ENCODE peak calls at places on chromosome 11, in four cellular contexts. X, N, P and L are unnamed samples.

GRCh38 chr11:105000797-105001196 is 22.2 kb downstream of the CASP5 start:
- DNase-seq in X (no peak), N (no peak), P (peak), L (no peak)

GRCh38 chr11:113664069-113664980 is 41.8 kb downstream of the TMPRSS5 start:
- DNase-seq in X (no peak), N (no peak), P (no peak), L (peak)

GRCh38 chr11:115214644-115215305 is 289.4 kb downstream of the CADM1 start:
- DNase-seq in X (no peak), N (no peak), P (no peak), L (no peak)

GRCh38 chr11:77167111-77167626 is 39.1 kb downstream of the MYO7A start:
- DNase-seq in X (no peak), N (no peak), P (no peak), L (no peak)

GRCh38 chr11:13717331-13717730 is 48.9 kb downstream of the FAR1 start:
- DNase-seq in X (no peak), N (no peak), P (peak), L (peak)

GRCh38 chr11:2309251-2310072 is 7.6 kb downstream of the TSPAN32 start:
- DNase-seq in X (no peak), N (no peak), P (no peak), L (no peak)

GRCh38 chr11:122816701-122817100 is 21.6 kb upstream of the CRTAM start:
- DNase-seq in X (no peak), N (no peak), P (peak), L (no peak)

GRCh38 chr11:60831143-60831500 is 10.8 kb upstream of the CCDC86 start:
- DNase-seq in X (peak), N (peak), P (peak), L (peak)

GRCh38 chr11:5289696-5290095 is 12.1 kb downstream of the OR51B4 start:
- DNase-seq in X (no peak), N (no peak), P (no peak), L (no peak)

GRCh38 chr11:33488971-33489370 is 211.7 kb downstream of the C11orf91 start:
- DNase-seq in X (no peak), N (no peak), P (no peak), L (no peak)

GRCh38 chr11:77400775-77401469 is 73.0 kb downstream of the PAK1 start:
- DNase-seq in X (no peak), N (no peak), P (no peak), L (no peak)

GRCh38 chr11:75474878-75475766 is 42.1 kb upstream of the KLHL35 start:
- DNase-seq in X (peak), N (no peak), P (no peak), L (peak)

GRCh38 chr11:75477614-75477935 is 44.6 kb upstream of the KLHL35 start:
- DNase-seq in X (no peak), N (no peak), P (no peak), L (no peak)

GRCh38 chr11:75478690-75479597 is 45.9 kb upstream of the KLHL35 start:
- DNase-seq in X (no peak), N (no peak), P (peak), L (no peak)

GRCh38 chr11:75475767-75476650 is 43.0 kb upstream of the KLHL35 start:
- DNase-seq in X (no peak), N (no peak), P (no peak), L (peak)

DNA sequence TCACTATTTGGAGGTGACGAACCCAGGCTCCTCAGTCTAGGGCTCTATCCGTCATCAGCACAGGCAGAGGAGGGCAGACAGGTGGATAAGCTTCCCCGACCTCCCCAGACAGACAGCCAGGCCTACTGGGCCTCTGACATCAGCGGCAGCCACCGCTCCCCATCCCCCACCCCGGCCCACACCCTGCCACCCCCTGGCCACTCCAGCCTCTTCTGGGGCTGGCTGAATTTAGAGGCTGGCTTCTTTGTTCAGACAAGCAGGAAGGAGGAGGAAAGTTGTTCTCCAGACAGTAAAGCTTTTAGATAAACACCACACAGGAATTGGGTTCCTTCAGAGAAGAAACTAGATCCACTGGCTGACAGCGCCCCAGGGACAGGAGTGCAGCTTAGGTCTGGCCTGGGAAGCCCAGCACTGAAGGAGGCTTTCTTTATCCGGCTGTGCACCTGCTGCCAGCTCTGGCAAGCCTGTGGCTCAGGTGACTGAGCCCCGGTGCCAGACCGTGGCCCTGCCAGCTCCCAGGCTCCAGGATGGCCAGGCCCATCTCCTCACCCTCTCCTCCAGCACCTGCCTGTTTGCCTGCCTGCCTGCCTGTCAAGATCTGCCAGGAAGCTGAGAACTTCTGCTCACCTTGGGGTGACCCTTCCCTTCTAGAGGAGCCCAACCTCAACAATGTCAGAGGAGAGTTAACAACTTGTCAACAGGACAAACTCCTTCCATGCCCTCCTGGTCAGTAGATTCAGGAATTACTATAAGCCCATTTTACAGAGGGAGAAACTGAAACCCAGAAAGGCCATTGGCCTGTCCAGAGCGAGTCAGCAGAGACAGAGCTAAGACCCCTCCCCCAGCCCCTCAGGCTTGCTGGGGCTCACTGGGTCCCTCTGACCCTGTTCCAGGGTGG is 44.0 kb upstream of the KLHL35 start:
- DNase-seq in X (no peak), N (no peak), P (no peak), L (no peak)
- H3K27ac ChIP-seq in X (no peak), N (no peak), P (no peak), L (no peak)

DNA sequence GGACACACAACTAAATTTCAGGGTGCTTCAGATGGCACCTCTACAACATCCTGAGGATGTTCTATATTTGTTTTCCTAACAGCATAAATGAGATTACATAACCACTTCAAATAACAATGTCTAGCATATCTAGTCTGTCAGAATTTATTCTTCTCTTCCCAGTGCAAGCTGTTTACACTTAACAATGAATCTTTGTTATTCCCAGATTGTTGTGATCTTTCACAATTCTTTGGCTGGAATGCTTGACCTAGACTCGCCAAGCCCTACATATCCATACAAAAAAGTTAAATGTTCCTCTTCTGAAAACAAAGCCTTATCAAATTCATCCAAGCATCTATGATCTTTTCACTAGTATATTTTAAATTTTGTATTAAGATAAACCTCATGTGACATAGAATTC is 61.5 kb upstream of the CHRNA10 start:
- DNase-seq in X (no peak), N (no peak), P (no peak), L (no peak)
- H3K27ac ChIP-seq in X (peak), N (no peak), P (no peak), L (no peak)

GRCh38 chr11:118715245-118715807 is 35.9 kb upstream of the TREH start:
- DNase-seq in X (no peak), N (no peak), P (no peak), L (no peak)
- H3K27ac ChIP-seq in X (no peak), N (peak), P (no peak), L (no peak)

GRCh38 chr11:10887307-10887706 is 29.5 kb upstream of the ZBED5 start:
- DNase-seq in X (no peak), N (no peak), P (no peak), L (no peak)

GRCh38 chr11:10881892-10882291 is 24.0 kb upstream of the ZBED5 start:
- DNase-seq in X (no peak), N (no peak), P (no peak), L (no peak)

GRCh38 chr11:10886652-10887250 is 28.9 kb upstream of the ZBED5 start:
- DNase-seq in X (no peak), N (no peak), P (no peak), L (no peak)

GRCh38 chr11:10891321-10891720 is 33.5 kb upstream of the ZBED5 start:
- DNase-seq in X (no peak), N (no peak), P (no peak), L (no peak)

GRCh38 chr11:10885703-10886363 is 28.0 kb upstream of the ZBED5 start:
- DNase-seq in X (no peak), N (no peak), P (no peak), L (peak)
- H3K27ac ChIP-seq in X (no peak), N (no peak), P (no peak), L (no peak)

DNA sequence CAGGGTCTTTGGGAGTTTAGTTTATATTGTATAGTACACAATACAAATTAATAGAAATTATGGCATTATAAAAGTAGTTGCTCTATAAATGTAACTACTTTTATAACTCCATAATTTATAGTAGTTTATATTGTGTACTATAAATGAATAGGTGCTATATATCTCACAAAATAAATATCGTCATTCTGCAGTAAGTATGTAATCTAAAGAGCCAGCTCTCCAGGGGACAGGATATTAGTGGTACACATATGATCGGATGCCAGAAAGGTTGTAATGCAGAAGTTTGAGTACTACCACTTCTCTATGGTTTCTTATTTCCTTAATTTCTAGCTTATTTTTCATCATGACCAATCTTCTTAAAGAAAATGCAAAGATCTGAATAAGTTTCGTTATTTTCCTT is 20.2 kb upstream of the CWF19L2 start:
- DNase-seq in X (no peak), N (no peak), P (no peak), L (no peak)
- H3K27ac ChIP-seq in X (no peak), N (no peak), P (no peak), L (no peak)

DNA sequence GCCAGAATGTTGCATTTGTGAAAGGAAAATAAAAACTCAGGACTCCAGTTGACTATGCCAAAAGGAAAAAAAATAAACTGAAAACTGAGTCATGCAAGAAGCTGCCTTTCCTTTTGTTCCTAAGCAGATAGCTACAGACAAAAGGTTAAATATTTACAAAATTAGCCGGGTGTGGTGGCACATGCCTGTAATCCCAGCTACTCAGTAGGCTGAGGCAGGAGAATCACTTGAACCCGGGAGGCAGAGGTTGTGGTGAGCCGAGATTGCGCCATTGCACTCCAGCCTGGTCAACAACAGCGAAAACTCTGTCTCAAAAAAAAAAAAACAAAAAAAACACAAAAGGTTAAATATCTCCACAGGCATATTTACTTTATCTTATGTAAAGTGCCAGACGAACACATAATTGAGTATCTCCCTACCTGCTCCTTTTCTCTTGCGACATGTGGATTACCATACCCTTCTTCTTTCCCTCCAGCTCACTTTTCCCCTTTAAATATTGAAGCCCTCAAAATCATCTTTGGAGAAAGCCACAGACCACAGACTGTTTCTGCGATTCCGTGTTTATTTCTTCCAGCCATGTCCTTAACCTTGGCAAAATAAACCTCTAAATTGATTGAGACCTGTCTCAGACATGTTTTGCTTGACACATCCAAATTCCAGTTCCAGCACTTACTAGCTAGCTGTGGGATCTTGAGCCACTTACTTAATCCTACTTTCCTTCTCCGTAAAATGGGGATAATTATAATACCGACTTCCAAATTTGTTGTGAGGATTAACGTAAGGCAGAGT is 2.3 kb upstream of the SMPD1 start:
- DNase-seq in X (no peak), N (no peak), P (peak), L (no peak)
- H3K27ac ChIP-seq in X (peak), N (no peak), P (peak), L (no peak)

GRCh38 chr11:121422675-121423074 is 29.4 kb upstream of the SORL1 start:
- DNase-seq in X (no peak), N (no peak), P (no peak), L (no peak)
- H3K27ac ChIP-seq in X (no peak), N (no peak), P (no peak), L (no peak)

DNA sequence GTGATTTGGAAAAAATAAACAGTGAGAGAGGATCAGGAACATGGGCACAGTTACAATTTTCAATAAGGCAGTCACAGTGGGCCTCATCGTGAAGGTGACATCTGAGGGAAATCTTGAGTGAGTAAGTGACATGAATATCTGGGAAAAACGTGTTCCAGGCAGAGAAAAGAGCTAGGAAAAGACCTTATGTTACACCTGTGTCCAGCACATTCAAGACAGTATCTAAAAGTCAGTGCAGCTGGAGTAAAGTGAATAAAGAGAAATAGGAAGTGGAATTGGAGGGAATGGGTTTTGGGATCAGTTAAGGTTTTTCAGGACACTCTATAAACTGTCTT is 827.5 kb upstream of the FAT3 start:
- DNase-seq in X (no peak), N (no peak), P (no peak), L (no peak)
- H3K27ac ChIP-seq in X (no peak), N (no peak), P (no peak), L (no peak)

DNA sequence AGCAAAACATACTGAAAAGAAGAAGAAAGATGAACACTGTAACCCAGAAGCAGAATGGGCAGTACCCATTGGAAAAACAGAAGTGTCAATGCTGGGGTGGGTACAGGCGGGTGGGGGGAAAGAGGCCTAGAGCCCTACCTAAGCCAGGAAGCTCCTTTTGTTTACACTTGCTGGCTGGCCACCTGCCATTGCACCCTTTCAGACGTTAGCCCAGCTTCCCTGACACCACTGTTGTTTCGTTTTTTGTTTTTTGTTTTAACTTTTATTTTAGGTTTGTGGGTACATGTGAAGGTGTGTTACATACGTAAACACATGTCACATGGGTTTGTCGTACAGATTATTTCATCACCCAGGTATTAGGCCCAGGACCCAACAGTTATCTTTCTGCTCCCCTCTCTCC is 55.4 kb downstream of the PLEKHA7 start:
- DNase-seq in X (no peak), N (no peak), P (no peak), L (no peak)
- H3K27ac ChIP-seq in X (no peak), N (no peak), P (no peak), L (no peak)